ENCODE peak calls at places on chromosome 22, in seven cellular contexts. H is BE2C, A is Peyer's patch, D is SK-N-SH, T is RWPE2, O is lower lobe of right lung, N is sigmoid colon. F is an unnamed sample. For H3K9me3, the result is how much of the 10 kb centered on the place peaks cover.

GRCh38 chr22:18966748-18967147 is 30.7 kb upstream of the PRODH start:
- DNase-seq in H (no peak), A (no peak), D (no peak), T (no peak), O (peak), N (peak), F (no peak)

GRCh38 chr22:44403930-44404329 is 91.2 kb upstream of the SHISAL1 start:
- DNase-seq in H (peak), A (no peak), D (no peak), T (peak), O (no peak), N (peak), F (no peak)

GRCh38 chr22:41776381-41776780 is 24.1 kb upstream of the CCDC134 start:
- DNase-seq in H (no peak), A (no peak), D (no peak), T (no peak), O (no peak), N (no peak), F (no peak)

GRCh38 chr22:42368379-42369249 is 63.6 kb downstream of the NFAM1 start:
- DNase-seq in H (no peak), A (peak), D (no peak), T (peak), O (peak), N (peak), F (peak)

GRCh38 chr22:29827091-29827490 is 11.0 kb downstream of the ASCC2 start:
- DNase-seq in H (no peak), A (no peak), D (no peak), T (no peak), O (no peak), N (no peak), F (no peak)

GRCh38 chr22:30503551-30503950 is 1.9 kb downstream of the SEC14L4 start:
- DNase-seq in H (no peak), A (no peak), D (no peak), T (no peak), O (no peak), N (no peak), F (no peak)

GRCh38 chr22:19181786-19182471 is 3.4 kb upstream of the SLC25A1 start:
- DNase-seq in H (no peak), A (no peak), D (no peak), T (no peak), O (no peak), N (no peak), F (no peak)

GRCh38 chr22:41672780-41673509 is 15.7 kb downstream of the SNU13 start:
- DNase-seq in H (no peak), A (no peak), D (no peak), T (no peak), O (no peak), N (no peak), F (no peak)

GRCh38 chr22:41935015-41935908 is 8.7 kb upstream of the TNFRSF13C start:
- DNase-seq in H (no peak), A (no peak), D (no peak), T (no peak), O (no peak), N (no peak), F (no peak)

GRCh38 chr22:46122511-46122971 is 27.8 kb upstream of the PPARA start:
- DNase-seq in H (peak), A (peak), D (peak), T (no peak), O (peak), N (peak), F (peak)
- H3K4me3 ChIP-seq in H (peak), A (no peak), D (no peak), T (no peak), O (no peak), N (peak), F (no peak)

GRCh38 chr22:27510024-27510423 is 291.5 kb downstream of the MN1 start:
- DNase-seq in H (no peak), A (no peak), D (no peak), T (no peak), O (no peak), N (no peak), F (no peak)
- TF ChIP-seq CTCF in H (no peak), A (no peak), D (no peak), T (no peak), O (no peak), N (no peak), F (no peak)

DNA sequence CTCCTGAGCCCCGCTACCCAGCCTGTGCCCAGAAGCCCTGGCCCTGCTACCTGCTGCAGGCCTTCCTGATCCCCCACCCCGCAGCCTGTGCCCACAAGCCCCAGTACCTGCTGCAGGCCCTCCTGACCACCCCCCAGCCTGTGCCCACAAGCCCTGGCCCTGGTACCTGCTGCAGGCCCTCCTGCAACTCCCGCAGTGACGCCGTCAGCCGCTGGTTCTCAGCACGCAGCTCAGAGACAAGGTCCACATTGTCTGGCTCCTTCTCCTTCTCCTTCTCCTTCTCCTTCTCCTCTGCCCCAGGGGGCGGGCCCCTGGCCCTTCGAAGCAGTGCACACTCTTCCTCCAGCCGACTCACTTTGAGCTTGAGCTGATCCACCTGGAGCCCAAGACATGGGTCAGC is 9.2 kb downstream of the CARD10 start:
- DNase-seq in H (no peak), A (no peak), D (no peak), T (peak), O (no peak), N (no peak), F (no peak)
- H3K9me3 ChIP-seq in H (under half), A (under half), D (under half), T (under half), O (under half), N (under half), F (under half)

DNA sequence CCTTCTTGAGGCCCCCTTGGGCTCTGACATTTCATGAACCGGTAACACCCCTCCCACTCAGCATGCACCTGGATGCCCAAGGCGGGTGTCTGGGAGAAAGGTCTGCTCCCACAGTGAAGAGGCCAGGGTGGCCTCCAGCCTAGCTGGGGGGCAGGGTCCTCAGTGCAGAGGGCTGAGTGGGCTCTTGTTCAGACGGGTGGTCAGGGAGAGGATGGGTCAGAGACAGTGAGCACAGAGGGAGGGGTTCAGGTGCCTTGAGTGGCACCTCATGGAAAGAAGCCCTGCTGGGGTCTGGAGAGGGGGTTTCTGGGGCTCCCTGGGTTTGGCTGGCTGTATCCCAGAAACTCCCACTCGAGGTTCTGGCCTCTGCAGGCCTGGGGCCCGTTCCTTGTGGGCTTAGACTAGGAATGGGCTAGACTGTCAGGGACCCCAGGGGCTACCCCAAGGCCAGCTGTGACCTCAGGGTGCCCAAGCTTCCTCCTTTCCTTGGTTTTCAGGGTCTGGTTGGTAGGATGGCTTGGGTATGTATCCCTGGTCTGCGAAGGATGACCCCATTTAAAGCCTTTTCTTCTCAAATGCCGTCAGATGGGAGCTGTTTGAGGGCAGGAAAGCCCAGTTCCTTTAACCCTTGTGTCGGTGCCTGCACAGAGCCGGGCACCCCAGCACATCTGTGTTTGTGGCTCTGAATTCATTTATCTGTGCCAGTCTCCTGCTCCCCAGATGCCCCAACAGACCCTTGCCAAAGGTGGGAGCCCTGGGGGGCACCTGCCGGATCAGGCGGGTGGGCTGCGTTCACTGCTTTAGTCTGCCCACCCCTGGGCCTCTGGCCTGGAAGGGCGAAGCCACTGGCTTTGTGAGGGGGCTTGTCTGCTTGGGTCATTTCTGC is 1.3 kb downstream of the SYNGR1 start:
- DNase-seq in H (no peak), A (no peak), D (no peak), T (no peak), O (no peak), N (no peak), F (no peak)
- H3K4me3 ChIP-seq in H (peak), A (peak), D (peak), T (peak), O (peak), N (peak), F (no peak)

GRCh38 chr22:21643533-21644357 is 1.6 kb downstream of the SDF2L1 start:
- DNase-seq in H (no peak), A (no peak), D (no peak), T (no peak), O (no peak), N (no peak), F (no peak)

GRCh38 chr22:21642584-21643448 is 714 bp downstream of the SDF2L1 start:
- DNase-seq in H (peak), A (peak), D (peak), T (no peak), O (peak), N (no peak), F (peak)

GRCh38 chr22:21641417-21641794 is 696 bp upstream of the SDF2L1 start:
- DNase-seq in H (peak), A (no peak), D (peak), T (no peak), O (peak), N (no peak), F (peak)

GRCh38 chr22:21640810-21641209 is 1.3 kb upstream of the SDF2L1 start:
- DNase-seq in H (no peak), A (no peak), D (no peak), T (no peak), O (no peak), N (no peak), F (no peak)

DNA sequence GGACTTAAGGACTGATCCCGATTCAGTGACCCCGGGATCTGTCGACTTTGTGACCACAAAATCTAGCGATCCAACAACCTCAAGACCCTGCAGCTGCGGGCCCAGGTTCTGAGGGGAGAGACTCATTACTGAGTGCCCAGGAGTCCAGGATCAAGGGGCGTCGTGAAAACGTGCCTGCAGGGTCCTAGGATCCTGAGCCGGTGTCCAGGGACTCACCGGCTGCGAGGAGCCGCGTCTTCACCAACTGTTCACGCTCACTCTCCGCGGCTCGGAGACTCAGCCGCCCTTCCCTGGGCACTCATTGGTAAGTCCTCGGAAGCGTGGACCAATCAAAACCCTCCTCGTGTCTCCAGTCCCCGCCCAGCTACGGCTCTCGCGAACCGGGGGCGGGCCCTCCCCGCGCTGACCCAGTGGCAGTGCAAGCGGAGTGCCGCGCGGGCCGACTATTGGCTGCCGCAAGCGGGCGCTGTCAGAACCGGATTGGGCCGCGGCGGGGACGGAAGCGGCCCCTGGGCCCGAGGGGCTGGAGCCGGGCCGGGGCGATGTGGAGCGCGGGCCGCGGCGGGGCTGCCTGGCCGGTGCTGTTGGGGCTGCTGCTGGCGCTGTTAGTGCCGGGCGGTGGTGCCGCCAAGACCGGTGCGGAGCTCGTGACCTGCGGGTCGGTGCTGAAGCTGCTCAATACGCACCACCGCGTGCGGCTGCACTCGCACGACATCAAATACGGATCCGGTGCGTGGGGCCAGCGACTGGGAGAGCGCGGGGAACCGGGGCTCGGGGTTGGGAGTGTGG is at the start of gene SDF2L1:
- DNase-seq in H (peak), A (peak), D (peak), T (peak), O (peak), N (peak), F (peak)
- TF ChIP-seq CTCF in H (no peak), A (peak), D (peak), T (peak), O (peak), N (no peak), F (peak)

GRCh38 chr22:48602805-48603518 is 1224.7 kb downstream of the BRD1 start:
- DNase-seq in H (no peak), A (no peak), D (no peak), T (no peak), O (no peak), N (no peak), F (no peak)

GRCh38 chr22:48606684-48607307 is 1220.9 kb downstream of the BRD1 start:
- DNase-seq in H (no peak), A (no peak), D (no peak), T (no peak), O (no peak), N (no peak), F (no peak)

GRCh38 chr22:48603621-48604320 is 1223.9 kb downstream of the BRD1 start:
- DNase-seq in H (no peak), A (no peak), D (no peak), T (no peak), O (no peak), N (no peak), F (no peak)

GRCh38 chr22:48605856-48606255 is 1221.8 kb downstream of the BRD1 start:
- DNase-seq in H (no peak), A (no peak), D (no peak), T (no peak), O (no peak), N (no peak), F (no peak)

DNA sequence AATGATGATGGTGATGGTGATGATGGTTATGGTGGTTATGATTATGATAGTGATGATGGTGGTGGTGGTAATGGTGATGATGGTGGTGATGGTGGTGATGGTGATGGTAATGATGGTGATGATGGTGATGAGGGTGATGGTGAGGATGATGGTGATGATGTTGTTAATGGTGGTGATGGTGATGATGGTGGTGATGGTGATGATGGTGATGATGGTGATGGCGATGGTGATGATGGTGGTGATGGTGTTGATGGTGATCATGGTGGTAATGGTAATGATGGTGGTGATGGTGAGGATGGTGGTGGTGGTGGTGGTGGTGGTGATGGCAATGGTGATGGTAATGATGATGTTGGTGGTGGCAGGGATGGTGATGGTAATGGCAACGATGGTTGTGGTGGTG is 1222.5 kb downstream of the BRD1 start:
- DNase-seq in H (no peak), A (no peak), D (no peak), T (no peak), O (no peak), N (no peak), F (no peak)
- H3K9me3 ChIP-seq in H (under half), A (under half), D (under half), T (under half), O (under half), N (under half), F (under half)

GRCh38 chr22:26327306-26327705 is 101.8 kb upstream of the ASPHD2 start:
- DNase-seq in H (no peak), A (no peak), D (no peak), T (no peak), O (no peak), N (no peak), F (no peak)

GRCh38 chr22:26328221-26328620 is 100.8 kb upstream of the ASPHD2 start:
- DNase-seq in H (no peak), A (no peak), D (no peak), T (no peak), O (no peak), N (no peak), F (no peak)

GRCh38 chr22:26326803-26327202 is 102.3 kb upstream of the ASPHD2 start:
- DNase-seq in H (no peak), A (no peak), D (no peak), T (no peak), O (no peak), N (no peak), F (no peak)

GRCh38 chr22:26324150-26324549 is 104.9 kb upstream of the ASPHD2 start:
- DNase-seq in H (no peak), A (no peak), D (no peak), T (no peak), O (no peak), N (no peak), F (no peak)

GRCh38 chr22:26325641-26326040 is 103.4 kb upstream of the ASPHD2 start:
- DNase-seq in H (no peak), A (no peak), D (no peak), T (no peak), O (no peak), N (no peak), F (no peak)
- H3K4me3 ChIP-seq in H (no peak), A (no peak), D (no peak), T (no peak), O (no peak), N (no peak), F (no peak)

DNA sequence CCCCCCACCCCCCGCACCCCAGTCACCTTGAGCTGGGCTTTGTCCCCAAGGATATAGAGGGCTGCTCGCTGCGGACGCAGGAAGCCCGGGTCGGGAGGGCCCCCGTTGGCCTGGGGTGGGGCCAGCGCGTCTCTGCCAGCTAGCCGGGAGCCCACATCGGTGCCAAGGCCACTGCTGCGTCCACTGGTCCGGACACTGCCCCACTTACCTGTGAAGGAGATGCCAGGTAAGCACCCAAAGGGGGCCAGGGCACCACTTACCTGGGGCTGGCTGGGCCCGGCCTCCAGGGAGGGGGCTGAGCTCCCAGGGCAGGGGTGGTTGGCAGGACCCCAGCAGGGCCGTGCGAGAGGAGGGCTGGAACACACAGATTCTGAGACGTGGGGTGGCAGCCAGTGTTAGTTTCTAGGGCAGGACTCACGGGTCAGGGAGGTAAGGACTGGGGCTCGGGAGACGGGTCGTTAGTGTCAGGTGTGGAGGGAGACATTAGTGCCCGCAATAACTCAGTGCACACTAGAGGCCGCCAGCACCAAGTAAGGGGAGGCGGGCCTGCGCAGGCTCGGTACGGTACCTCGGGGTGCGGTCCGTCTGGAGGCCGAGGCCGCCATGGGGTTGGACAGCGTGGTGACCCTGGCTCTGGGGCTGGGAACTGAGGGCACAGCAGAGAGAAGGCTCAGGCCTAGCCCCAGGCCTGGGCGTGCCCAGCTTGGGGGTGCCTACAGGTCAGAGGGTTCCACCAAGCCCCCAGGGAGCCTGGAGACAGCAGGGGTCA is 18.2 kb downstream of the SBF1 start:
- DNase-seq in H (no peak), A (no peak), D (peak), T (no peak), O (no peak), N (no peak), F (no peak)
- TF ChIP-seq CTCF in H (peak), A (peak), D (peak), T (peak), O (no peak), N (no peak), F (no peak)

DNA sequence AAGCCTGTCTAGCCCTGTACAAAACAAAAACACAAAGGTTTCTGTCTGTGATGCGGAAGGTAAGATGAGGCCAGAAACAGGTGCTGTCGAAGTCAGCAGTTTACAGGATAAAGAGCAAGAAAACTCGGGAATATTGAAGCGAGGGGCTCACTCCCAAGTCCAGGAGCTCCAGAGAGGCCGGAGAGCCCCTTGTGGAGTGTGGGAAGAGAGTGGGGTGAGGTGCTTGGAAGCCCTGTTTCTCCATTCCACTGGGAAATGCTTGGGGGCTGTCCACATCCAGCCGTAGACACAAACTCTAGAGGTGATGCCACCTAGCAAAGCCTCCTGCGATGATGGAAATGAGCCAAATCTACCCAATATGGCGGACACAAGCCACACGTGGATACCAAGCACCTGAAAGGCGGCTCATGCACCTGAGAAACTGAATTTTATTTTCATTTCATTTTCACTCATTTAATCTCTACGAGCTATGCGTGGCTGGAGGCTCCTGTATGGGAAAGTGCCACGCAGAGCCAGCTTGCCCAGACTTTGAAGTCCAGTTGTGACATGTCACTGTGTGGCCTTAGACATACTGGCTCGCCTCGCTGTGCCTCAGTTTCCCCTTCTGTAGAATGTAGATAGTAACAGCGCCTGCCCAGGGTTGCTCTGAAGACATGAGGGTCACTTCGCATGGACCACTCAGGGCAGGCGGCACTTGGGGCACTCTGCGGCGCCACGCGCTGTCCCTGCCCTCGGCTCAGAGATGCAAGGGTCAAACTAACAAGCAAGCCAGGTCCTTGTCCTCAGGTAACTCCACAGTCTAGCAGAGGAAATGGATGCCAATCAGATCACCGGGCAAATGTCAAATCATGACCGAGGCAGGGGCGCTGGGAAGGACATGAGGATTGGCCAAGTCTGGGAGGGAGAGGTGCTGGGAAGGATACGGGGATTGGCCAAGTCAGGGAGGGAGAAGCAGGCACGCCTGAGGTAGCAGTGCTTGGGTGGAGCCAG is 684.7 kb downstream of the TBC1D22A start:
- DNase-seq in H (no peak), A (no peak), D (no peak), T (no peak), O (no peak), N (no peak), F (no peak)
- H3K9me3 ChIP-seq in H (under half), A (under half), D (under half), T (under half), O (under half), N (under half), F (under half)

F was measured in mucosa of descending colon.